ENCODE peak calls at places on chromosome 2, in five cellular contexts. One of them, this sample, is unnamed.
A peak's percentile ranks its signal among the peaks of the same experiment; 100 is the strongest.

GRCh38 chr2:225272173-225272572 is 127.3 kb upstream of the NYAP2 start:
- DNase-seq in GM12878: no peak
- DNase-seq in H1: no peak
- DNase-seq in K562: no peak
- DNase-seq in HepG2: no peak
- DNase-seq in this sample: no peak

GRCh38 chr2:121075006-121075545 is 209.9 kb downstream of the TFCP2L1 start:
- DNase-seq in GM12878: peak; percentile 5
- DNase-seq in K562: peak; percentile 92
- DNase-seq in H1: peak; percentile 78
- DNase-seq in HepG2: no peak
- DNase-seq in this sample: peak; percentile 95

GRCh38 chr2:73642338-73643018 is at the start of gene NAT8:
- DNase-seq in H1: no peak
- DNase-seq in GM12878: no peak
- DNase-seq in K562: no peak
- DNase-seq in HepG2: peak; percentile 85
- DNase-seq in this sample: no peak

GRCh38 chr2:232504438-232504837 is 15.8 kb upstream of the PRSS56 start:
- DNase-seq in GM12878: no peak
- DNase-seq in H1: no peak
- DNase-seq in K562: no peak
- DNase-seq in HepG2: no peak
- DNase-seq in this sample: no peak

GRCh38 chr2:203873461-203873860 is 5.9 kb downstream of the CTLA4 start:
- DNase-seq in H1: no peak
- DNase-seq in HepG2: no peak
- DNase-seq in K562: no peak
- DNase-seq in GM12878: no peak
- DNase-seq in this sample: no peak

GRCh38 chr2:219575566-219576504 is 3.7 kb downstream of the INHA start:
- DNase-seq in GM12878: no peak
- DNase-seq in H1: no peak
- DNase-seq in K562: peak; percentile 64
- DNase-seq in HepG2: peak; percentile 79
- DNase-seq in this sample: no peak

GRCh38 chr2:240360645-240361475 is 74.6 kb upstream of the GPC1 start:
- DNase-seq in HepG2: no peak
- DNase-seq in H1: no peak
- DNase-seq in GM12878: no peak
- DNase-seq in K562: no peak
- DNase-seq in this sample: no peak

GRCh38 chr2:149170156-149170555 is 131.7 kb downstream of the LYPD6B start:
- DNase-seq in HepG2: no peak
- DNase-seq in K562: no peak
- DNase-seq in H1: no peak
- DNase-seq in GM12878: no peak
- DNase-seq in this sample: no peak

GRCh38 chr2:88614497-88615157 is 12.6 kb downstream of the EIF2AK3 start:
- DNase-seq in H1: no peak
- DNase-seq in HepG2: no peak
- DNase-seq in K562: no peak
- DNase-seq in GM12878: peak; percentile 76
- DNase-seq in this sample: no peak

GRCh38 chr2:2831656-2832055 is 500.6 kb upstream of the MYT1L start:
- DNase-seq in HepG2: no peak
- DNase-seq in K562: no peak
- DNase-seq in H1: peak; percentile 49
- DNase-seq in GM12878: no peak
- DNase-seq in this sample: no peak

GRCh38 chr2:218224206-218224605 is 7.2 kb downstream of the ARPC2 start:
- DNase-seq in K562: no peak
- DNase-seq in HepG2: no peak
- DNase-seq in H1: no peak
- DNase-seq in GM12878: no peak
- DNase-seq in this sample: no peak

GRCh38 chr2:49113046-49113445 is 41.3 kb downstream of the FSHR start:
- DNase-seq in K562: no peak
- DNase-seq in HepG2: no peak
- DNase-seq in GM12878: no peak
- DNase-seq in H1: no peak
- DNase-seq in this sample: no peak

GRCh38 chr2:69012310-69013122 is 463 bp upstream of the ANTXR1 start:
- DNase-seq in HepG2: peak; percentile 66
- DNase-seq in K562: peak; percentile 60
- DNase-seq in H1: peak; percentile 64
- DNase-seq in GM12878: no peak
- DNase-seq in this sample: peak; percentile 23
- TF ChIP-seq SRF in HepG2: no peak
- TF ChIP-seq SRF in K562: peak; percentile 24
- TF ChIP-seq SRF in H1: no peak
- TF ChIP-seq SRF in GM12878: no peak
- TF ChIP-seq SRF in this sample: no peak

DNA sequence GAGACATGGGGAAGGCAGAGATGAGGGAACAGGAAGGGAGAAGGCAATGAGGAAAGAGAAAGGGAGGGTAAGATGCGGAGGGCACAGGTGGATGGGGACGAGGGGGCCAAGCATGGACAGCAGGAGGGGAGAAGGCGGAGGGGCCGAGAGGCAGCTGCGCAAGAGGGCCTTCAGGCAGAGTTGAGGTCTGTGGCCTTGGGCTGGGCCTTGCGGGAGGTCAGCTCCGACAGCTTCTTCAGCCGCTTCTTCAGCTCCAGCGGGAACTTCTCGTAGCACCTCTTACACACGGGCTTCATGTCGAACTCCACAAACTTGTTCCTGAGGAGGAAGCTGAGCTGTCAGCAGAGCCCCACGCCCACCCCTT is 6.9 kb upstream of the GPR17 start:
- DNase-seq in H1: no peak
- DNase-seq in K562: no peak
- DNase-seq in HepG2: no peak
- DNase-seq in GM12878: no peak
- DNase-seq in this sample: no peak
- TF ChIP-seq YY1 in H1: no peak
- TF ChIP-seq YY1 in K562: no peak
- TF ChIP-seq YY1 in HepG2: no peak
- TF ChIP-seq YY1 in GM12878: no peak
- TF ChIP-seq YY1 in this sample: no peak

GRCh38 chr2:125224830-125225229 is 1199.7 kb downstream of the CNTNAP5 start:
- DNase-seq in K562: no peak
- DNase-seq in HepG2: no peak
- DNase-seq in GM12878: no peak
- DNase-seq in H1: no peak
- DNase-seq in this sample: no peak
- TF ChIP-seq SRF in K562: no peak
- TF ChIP-seq SRF in HepG2: no peak
- TF ChIP-seq SRF in GM12878: no peak
- TF ChIP-seq SRF in H1: no peak
- TF ChIP-seq SRF in this sample: no peak

GRCh38 chr2:144948205-144948855 is 428.4 kb upstream of the ZEB2 start:
- DNase-seq in GM12878: no peak
- DNase-seq in H1: no peak
- DNase-seq in HepG2: no peak
- DNase-seq in K562: no peak
- DNase-seq in this sample: no peak

GRCh38 chr2:144946263-144946662 is 426.3 kb upstream of the ZEB2 start:
- DNase-seq in HepG2: no peak
- DNase-seq in K562: no peak
- DNase-seq in GM12878: no peak
- DNase-seq in H1: no peak
- DNase-seq in this sample: no peak

GRCh38 chr2:144947709-144948037 is 427.8 kb upstream of the ZEB2 start:
- DNase-seq in HepG2: no peak
- DNase-seq in GM12878: no peak
- DNase-seq in K562: no peak
- DNase-seq in H1: no peak
- DNase-seq in this sample: no peak

DNA sequence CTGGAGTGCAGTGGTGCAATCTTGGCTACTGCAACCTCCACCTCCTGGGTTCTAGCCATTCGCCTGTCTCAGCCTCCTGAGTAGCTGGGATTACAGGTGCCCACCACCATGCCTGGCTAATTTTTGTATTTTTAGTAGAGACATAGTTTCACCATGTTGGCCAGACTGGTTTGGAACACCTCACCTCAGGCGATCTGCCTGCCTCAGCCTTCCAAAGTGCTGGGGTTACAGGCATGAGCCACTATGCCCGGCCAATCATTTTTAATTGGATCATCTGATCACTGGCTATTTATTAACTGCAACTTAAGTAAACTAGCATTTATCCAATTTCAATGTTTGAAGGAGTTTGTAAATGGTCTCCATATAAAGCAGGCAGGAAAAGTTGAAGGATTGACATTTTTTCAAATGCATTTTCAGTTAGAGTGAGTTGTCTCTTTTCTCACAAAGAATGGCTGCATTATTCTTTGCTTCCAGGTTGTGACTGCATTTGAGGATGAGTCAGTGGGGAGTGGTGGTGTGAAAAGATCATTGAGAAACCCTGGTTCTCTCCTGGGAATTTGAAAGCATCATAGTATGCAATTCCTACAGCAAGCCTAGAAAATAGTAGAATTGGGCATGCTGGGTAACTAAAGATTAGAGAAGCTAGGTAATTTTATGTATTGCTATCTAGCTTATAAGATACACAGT is 431.1 kb upstream of the ZEB2 start:
- DNase-seq in H1: no peak
- DNase-seq in K562: no peak
- DNase-seq in GM12878: no peak
- DNase-seq in HepG2: no peak
- DNase-seq in this sample: peak; percentile 22
- TF ChIP-seq YY1 in H1: no peak
- TF ChIP-seq YY1 in K562: no peak
- TF ChIP-seq YY1 in GM12878: no peak
- TF ChIP-seq YY1 in HepG2: no peak
- TF ChIP-seq YY1 in this sample: no peak

GRCh38 chr2:31979966-31980365 is 30.8 kb downstream of the MEMO1 start:
- DNase-seq in K562: no peak
- DNase-seq in H1: no peak
- DNase-seq in HepG2: no peak
- DNase-seq in GM12878: no peak
- DNase-seq in this sample: no peak
- TF ChIP-seq SRF in K562: no peak
- TF ChIP-seq SRF in H1: no peak
- TF ChIP-seq SRF in HepG2: no peak
- TF ChIP-seq SRF in GM12878: no peak
- TF ChIP-seq SRF in this sample: no peak

This sample was measured in HCT116.